ENCODE peak calls at places on chromosomes 2 and 18, in eight cellular contexts. J is IMR-90, M is K562, F is lower leg skin, U is adrenal gland, X is thyroid gland, A is breast epithelium, N is transverse colon. Y is an unnamed sample.

GRCh38 chr18:59518705-59519104 is 159.6 kb upstream of the LMAN1 start:
- DNase-seq in U (no peak), F (no peak), A (no peak), N (no peak), X (no peak), J (no peak), M (no peak), Y (no peak)

GRCh38 chr2:216698895-216699294 is 3.5 kb upstream of the IGFBP5 start:
- DNase-seq in J (peak), M (peak), U (no peak), N (no peak), X (no peak), F (no peak), A (no peak), Y (no peak)

GRCh38 chr2:54803783-54804758 is 80.6 kb downstream of the EML6 start:
- DNase-seq in M (no peak), U (no peak), X (no peak), N (no peak), A (no peak), F (no peak), J (no peak), Y (no peak)

GRCh38 chr2:54052825-54053718 is 62.3 kb upstream of the ACYP2 start:
- DNase-seq in M (no peak), F (no peak), U (no peak), X (no peak), A (no peak), J (no peak), N (no peak), Y (no peak)

GRCh38 chr18:34122724-34123334 is 101.9 kb downstream of the NOL4 start:
- DNase-seq in J (peak), U (peak), F (no peak), M (peak), X (peak), A (no peak), N (peak), Y (no peak)

GRCh38 chr18:13610517-13610916 is 115.8 kb downstream of the FAM210A start:
- DNase-seq in J (no peak), A (no peak), F (no peak), M (no peak), N (no peak), U (no peak), X (no peak), Y (no peak)

GRCh38 chr2:166057363-166058169 is 70.3 kb downstream of the SCN1A start:
- DNase-seq in A (no peak), F (no peak), U (no peak), J (peak), N (no peak), M (peak), X (no peak), Y (no peak)

GRCh38 chr18:58618822-58619553 is 9.9 kb downstream of the ALPK2 start:
- DNase-seq in A (no peak), X (no peak), N (no peak), U (no peak), M (no peak), F (peak), J (peak), Y (no peak)

GRCh38 chr2:70999362-70999761 is 4.7 kb upstream of the TEX261 start:
- DNase-seq in X (no peak), A (no peak), M (peak), U (no peak), F (peak), J (no peak), N (no peak), Y (no peak)

GRCh38 chr2:64201086-64201627 is 56.9 kb upstream of the PELI1 start:
- DNase-seq in F (no peak), J (no peak), M (no peak), A (peak), X (no peak), N (no peak), U (no peak), Y (no peak)

GRCh38 chr2:2530334-2530733 is 199.3 kb upstream of the MYT1L start:
- DNase-seq in J (no peak), F (peak), N (no peak), U (no peak), A (no peak), X (no peak), M (no peak), Y (no peak)

GRCh38 chr18:22282311-22283235 is 113.2 kb downstream of the GATA6 start:
- DNase-seq in A (no peak), X (no peak), J (peak), M (no peak), U (no peak), F (no peak), N (no peak), Y (no peak)

GRCh38 chr2:188293601-188294482 is 2.2 kb downstream of the GULP1 start:
- DNase-seq in J (peak), U (peak), N (peak), F (peak), M (peak), X (peak), A (peak), Y (peak)

GRCh38 chr2:188291617-188292445 is at the start of gene GULP1:
- DNase-seq in F (peak), X (peak), N (peak), J (peak), A (peak), U (peak), M (peak), Y (peak)

GRCh38 chr2:188295067-188295685 is 3.5 kb downstream of the GULP1 start:
- DNase-seq in A (no peak), X (no peak), U (no peak), M (no peak), J (no peak), N (no peak), F (no peak), Y (no peak)

GRCh38 chr2:188292446-188293239 is 969 bp downstream of the GULP1 start:
- DNase-seq in M (peak), A (peak), J (peak), F (peak), X (peak), U (peak), N (peak), Y (peak)

GRCh38 chr2:188294547-188294946 is 2.9 kb downstream of the GULP1 start:
- DNase-seq in M (no peak), F (no peak), N (no peak), J (peak), A (no peak), U (no peak), X (no peak), Y (no peak)
- H3K4me3 ChIP-seq in M (peak), F (no peak), N (no peak), J (no peak), A (no peak), U (no peak), X (no peak), Y (peak)

DNA sequence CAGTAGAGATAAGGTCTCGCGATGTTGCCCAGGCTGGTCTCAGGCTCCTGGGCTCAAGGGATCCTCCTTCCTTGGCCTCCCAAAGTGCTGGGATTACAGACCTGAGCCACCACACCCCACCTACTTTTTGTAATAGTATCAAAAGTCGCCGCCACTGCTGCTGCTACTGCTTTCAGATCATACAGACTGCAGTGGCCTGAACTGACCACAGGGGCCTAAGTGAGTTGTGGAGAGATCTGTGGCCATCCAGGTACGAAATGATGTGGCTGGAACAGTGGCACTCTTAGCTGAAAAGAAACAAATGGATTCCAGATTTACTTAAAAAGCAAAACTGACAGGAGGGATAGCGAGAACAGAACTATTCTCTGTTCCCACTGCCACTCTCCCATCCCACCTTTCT is 32.9 kb upstream of the POMC start:
- DNase-seq in N (no peak), A (no peak), X (no peak), F (no peak), U (no peak), M (peak), J (no peak), Y (no peak)
- TF ChIP-seq CTCF in N (no peak), A (no peak), X (no peak), F (no peak), U (peak), M (peak), J (peak), Y (no peak)

GRCh38 chr2:223613017-223613950 is 11.1 kb upstream of the SCG2 start:
- DNase-seq in N (peak), U (peak), X (peak), M (peak), J (peak), F (peak), A (peak), Y (peak)
- TF ChIP-seq POLR2A in N (no peak), U (peak), X (peak), M (no peak), J (peak), F (no peak), A (no peak), Y (no peak)

GRCh38 chr2:45132551-45132950 is 123.3 kb upstream of the SIX2 start:
- DNase-seq in X (no peak), J (no peak), N (no peak), M (no peak), F (no peak), A (no peak), U (no peak), Y (no peak)

GRCh38 chr2:45131587-45131986 is 122.3 kb upstream of the SIX2 start:
- DNase-seq in X (no peak), J (no peak), F (no peak), U (no peak), M (no peak), A (no peak), N (no peak), Y (no peak)

GRCh38 chr2:45134726-45135125 is 125.5 kb upstream of the SIX2 start:
- DNase-seq in M (no peak), N (no peak), J (peak), F (no peak), U (no peak), X (no peak), A (no peak), Y (no peak)

GRCh38 chr2:45130758-45131157 is 121.5 kb upstream of the SIX2 start:
- DNase-seq in X (no peak), A (no peak), M (no peak), U (no peak), N (no peak), J (no peak), F (no peak), Y (no peak)

GRCh38 chr2:45134014-45134413 is 124.8 kb upstream of the SIX2 start:
- DNase-seq in U (no peak), J (no peak), X (no peak), F (no peak), M (no peak), N (no peak), A (no peak), Y (no peak)
- H3K4me3 ChIP-seq in U (no peak), J (no peak), X (no peak), F (no peak), M (no peak), N (no peak), A (no peak), Y (no peak)

DNA sequence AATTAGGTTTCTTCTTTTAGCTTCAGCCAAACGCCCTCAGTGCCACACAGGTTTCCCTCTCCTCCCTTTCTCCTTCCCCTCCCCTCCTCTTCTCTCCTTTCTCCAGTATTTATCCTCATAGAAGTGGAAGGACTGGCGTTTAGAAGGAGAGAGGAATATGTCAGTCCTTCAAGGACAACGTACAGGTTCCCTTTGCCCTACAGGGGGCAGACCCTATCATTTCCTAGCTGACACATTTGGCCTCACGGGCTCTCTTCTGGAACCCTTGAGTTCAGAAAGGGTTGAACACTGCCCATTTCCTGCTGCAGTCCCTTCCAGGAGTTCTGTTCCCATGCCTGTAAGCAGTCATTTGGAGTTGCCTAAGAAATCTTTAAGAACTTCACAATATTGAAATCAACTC is 46.1 kb downstream of the CDCA7 start:
- DNase-seq in N (no peak), U (no peak), F (no peak), A (no peak), M (peak), J (no peak), X (no peak), Y (no peak)
- TF ChIP-seq CTCF in N (peak), U (no peak), F (no peak), A (no peak), M (peak), J (no peak), X (no peak), Y (peak)

GRCh38 chr2:84970266-84970955 is 550 bp upstream of the KCMF1 start:
- DNase-seq in U (peak), J (peak), N (peak), M (peak), X (peak), A (peak), F (peak), Y (peak)
- TF ChIP-seq POLR2A in U (peak), J (peak), N (peak), M (peak), X (peak), A (no peak), F (no peak), Y (peak)

DNA sequence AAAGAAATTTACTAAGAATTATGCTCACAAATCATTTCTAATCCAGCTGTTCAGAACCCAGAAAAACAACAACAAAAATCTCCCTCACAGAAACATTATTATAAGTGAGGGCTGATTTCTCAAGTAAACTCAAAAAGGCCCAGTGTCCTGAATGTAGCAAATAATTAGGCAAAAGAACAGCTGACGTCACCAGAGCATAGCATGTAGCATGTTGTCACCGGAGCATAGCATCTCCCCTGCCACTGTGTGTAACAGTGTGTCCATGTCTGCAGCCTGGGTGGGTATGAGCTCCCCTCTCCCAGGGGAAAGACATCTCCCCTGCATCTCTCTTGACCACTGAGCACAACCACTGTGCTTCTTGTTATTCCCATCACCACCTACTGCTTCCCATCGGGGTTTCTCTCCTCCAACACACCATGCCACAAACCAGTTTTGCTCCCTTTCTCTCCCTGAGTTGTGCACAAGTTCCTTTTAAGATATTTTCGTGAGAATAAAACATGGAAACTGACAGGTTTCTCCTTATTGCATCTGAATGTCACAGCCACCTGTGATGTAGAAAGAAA is 126.7 kb downstream of the CABYR start:
- DNase-seq in N (no peak), A (no peak), M (no peak), X (no peak), J (no peak), F (no peak), U (no peak), Y (no peak)
- H3K4me3 ChIP-seq in N (no peak), A (no peak), M (no peak), X (no peak), J (no peak), F (no peak), U (no peak), Y (no peak)